ENCODE peak calls at places on chromosomes 11 and 22, in ten cellular contexts. Z, F, K, R, J, X, E, V, W and L are unnamed samples.

GRCh38 chr11:40030867-40031266 is 1428.6 kb downstream of the LRRC4C start:
- DNase-seq in K (no peak), J (no peak), Z (no peak), W (no peak), R (no peak), F (no peak), E (no peak), V (no peak), X (no peak), L (peak; percentile 3)

GRCh38 chr11:80197155-80197554 is 756.3 kb upstream of the TENM4 start:
- DNase-seq in F (no peak), V (no peak), W (no peak), J (no peak), E (no peak), Z (no peak), X (no peak), K (no peak), R (no peak), L (no peak)

GRCh38 chr11:44607987-44608386 is 42.5 kb downstream of the CD82 start:
- DNase-seq in W (no peak), X (peak; percentile 80), R (peak; percentile 44), J (no peak), K (no peak), Z (no peak), V (no peak), F (no peak), E (no peak), L (no peak)

GRCh38 chr11:100671471-100671870 is 15.6 kb upstream of the ARHGAP42 start:
- DNase-seq in J (no peak), V (no peak), R (no peak), Z (no peak), F (no peak), X (peak; percentile 44), E (no peak), W (no peak), K (no peak), L (no peak)

GRCh38 chr11:288328-289144 is at the start of gene PGGHG:
- DNase-seq in Z (peak; percentile 73), V (no peak), X (no peak), R (no peak), W (peak; percentile 57), J (peak; percentile 20), K (peak; percentile 88), F (peak; percentile 86), E (peak; percentile 51), L (peak; percentile 69)

GRCh38 chr11:65906602-65907001 is 6.4 kb upstream of the FOSL1 start:
- DNase-seq in W (no peak), Z (no peak), X (no peak), R (no peak), V (no peak), J (no peak), K (no peak), E (no peak), F (no peak), L (no peak)

GRCh38 chr22:43042101-43042780 is 27.3 kb upstream of the PACSIN2 start:
- DNase-seq in K (no peak), J (no peak), V (no peak), W (no peak), E (no peak), F (no peak), R (no peak), X (peak; percentile 24), Z (no peak), L (no peak)

GRCh38 chr11:71498091-71498490 is 29.0 kb upstream of the KRTAP5-7 start:
- DNase-seq in E (no peak), Z (no peak), K (no peak), J (no peak), X (no peak), F (no peak), R (no peak), W (no peak), V (no peak), L (no peak)

GRCh38 chr11:117145393-117145761 is 1.3 kb downstream of the PAFAH1B2 start:
- DNase-seq in X (peak; percentile 32), R (peak; percentile 56), V (no peak), K (no peak), W (no peak), F (peak; percentile 58), Z (peak; percentile 69), E (peak; percentile 56), J (no peak), L (peak; percentile 7)

GRCh38 chr11:31628111-31628510 is 118.5 kb downstream of the ELP4 start:
- DNase-seq in F (no peak), E (no peak), X (no peak), W (no peak), J (no peak), R (no peak), V (no peak), K (no peak), Z (no peak), L (no peak)

GRCh38 chr22:42725606-42726355 is 5.1 kb upstream of the A4GALT start:
- DNase-seq in X (no peak), J (no peak), W (no peak), V (no peak), K (no peak), R (no peak), E (no peak), F (no peak), Z (no peak), L (no peak)

GRCh38 chr11:118003021-118003423 is 16.8 kb downstream of the IL10RA start:
- DNase-seq in X (no peak), Z (peak; percentile 67), R (no peak), J (no peak), V (no peak), F (no peak), K (no peak), E (no peak), W (peak; percentile 40), L (no peak)

GRCh38 chr11:128544625-128545024 is 42.7 kb downstream of the ETS1 start:
- DNase-seq in V (no peak), R (peak; percentile 42), J (no peak), F (no peak), X (peak; percentile 77), E (no peak), K (no peak), Z (no peak), W (no peak), L (no peak)

GRCh38 chr11:97570636-97571035 is 1180.8 kb downstream of the JRKL start:
- DNase-seq in K (no peak), E (no peak), X (no peak), Z (no peak), V (no peak), R (no peak), F (no peak), W (no peak), J (no peak), L (no peak)

GRCh38 chr22:29194269-29194668 is 11.4 kb upstream of the EMID1 start:
- DNase-seq in W (no peak), E (no peak), Z (no peak), V (no peak), X (no peak), K (no peak), F (no peak), R (no peak), J (no peak), L (no peak)

GRCh38 chr22:21657361-21658118 is 8.3 kb upstream of the PPIL2 start:
- DNase-seq in F (peak; percentile 75), X (peak; percentile 8), K (peak; percentile 80), Z (peak; percentile 86), R (no peak), V (peak; percentile 13), E (no peak), W (peak; percentile 76), J (no peak), L (peak; percentile 64)

DNA sequence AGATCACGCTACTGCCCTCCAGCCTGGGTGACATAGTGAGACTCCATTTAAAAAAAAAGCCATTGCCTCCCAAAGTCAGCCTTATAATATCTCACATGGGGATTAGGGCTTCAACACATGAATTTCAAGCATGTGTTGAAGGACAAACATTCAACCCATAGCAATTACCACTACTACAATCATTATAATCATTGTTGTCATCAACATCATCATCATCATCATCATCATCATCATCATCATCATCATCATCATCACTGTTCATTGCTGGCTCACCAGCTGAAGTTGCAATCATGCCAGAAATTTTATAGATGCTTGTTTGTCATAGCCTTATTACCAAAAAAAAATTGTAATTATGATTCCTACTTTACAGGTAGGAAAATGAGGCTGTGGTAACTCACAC is 762.9 kb downstream of the METTL15 start:
- DNase-seq in R (no peak), W (no peak), X (no peak), Z (no peak), E (no peak), V (no peak), K (no peak), F (no peak), J (no peak), L (no peak)
- TF ChIP-seq CTCF in R (no peak), W (no peak), X (no peak), Z (no peak), E (no peak), V (no peak), K (no peak), F (no peak), J (no peak), L (no peak)

DNA sequence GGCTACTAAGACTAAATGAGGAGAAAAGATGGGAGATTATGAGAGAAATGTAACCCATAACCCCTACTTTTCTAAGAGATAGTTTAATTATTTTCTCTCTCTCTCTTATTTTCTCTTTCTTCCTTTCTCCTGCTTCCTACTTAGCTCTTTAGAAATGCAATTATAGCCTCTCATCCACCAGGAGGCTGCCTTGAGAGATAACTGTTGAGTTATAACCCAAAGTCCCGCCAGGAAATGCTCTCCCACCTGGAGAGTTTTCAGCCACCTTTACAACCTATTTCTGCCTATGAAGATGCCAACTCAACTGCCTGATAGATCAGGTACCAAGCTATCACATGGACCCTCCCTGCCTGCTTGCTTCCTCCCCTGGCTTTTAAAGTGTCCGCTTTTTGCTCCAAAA is 34.0 kb upstream of the TMEM123 start:
- DNase-seq in E (no peak), X (no peak), V (no peak), Z (no peak), W (no peak), F (no peak), K (no peak), J (no peak), R (no peak), L (no peak)
- TF ChIP-seq CTCF in E (no peak), X (no peak), V (no peak), Z (no peak), W (no peak), F (no peak), K (no peak), J (no peak), R (no peak), L (no peak)

DNA sequence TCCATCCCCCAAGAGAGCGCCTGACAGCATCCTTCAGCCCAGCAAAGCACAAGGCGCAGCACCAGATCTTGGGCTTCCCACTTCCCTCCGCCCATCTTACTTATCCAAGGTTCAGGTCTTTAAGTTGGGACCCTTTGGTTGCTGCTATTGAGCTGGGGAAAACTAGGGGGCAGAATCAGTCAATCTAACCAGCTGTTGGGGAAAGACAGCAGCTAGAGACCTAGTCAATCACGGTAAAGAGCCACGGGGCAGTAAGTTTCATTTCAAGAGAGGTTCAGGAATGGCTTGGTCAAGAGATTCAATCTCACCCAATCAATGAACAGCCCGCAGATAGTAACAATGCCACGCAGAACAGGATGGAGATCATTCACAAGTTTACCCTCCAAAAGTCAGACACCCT is 1.7 kb downstream of the ABTB2 start:
- DNase-seq in E (no peak), K (no peak), F (no peak), X (no peak), R (no peak), Z (peak; percentile 61), J (no peak), W (no peak), V (no peak), L (no peak)
- TF ChIP-seq CTCF in E (no peak), K (no peak), F (peak; percentile 20), X (no peak), R (no peak), Z (peak; percentile 31), J (no peak), W (no peak), V (no peak), L (no peak)

GRCh38 chr11:35486446-35486845 is 39.0 kb downstream of the PAMR1 start:
- DNase-seq in X (no peak), W (no peak), V (no peak), K (no peak), R (no peak), Z (no peak), J (no peak), F (peak; percentile 18), E (no peak), L (no peak)
- TF ChIP-seq CTCF in X (no peak), W (no peak), V (peak; percentile 9), K (no peak), R (peak; percentile 14), Z (no peak), J (no peak), F (no peak), E (no peak), L (no peak)